ENCODE peak calls at places on chromosomes 13 and 19, in seven cellular contexts. Y is astrocyte of the hippocampus; P is stimulated activated CD8-positive, alpha-beta memory T cell treated with anti-CD3 and anti-CD28 coated beads, Interleukin-15, amount 100 ng/mL, for 24 hours; Q is RPMI7951; M is activated CD4-positive, alpha-beta T cell treated with anti-CD3 and anti-CD28 coated beads, Interleukin-2, amount 50 U/mL, for 1 hour; J is mesenchymal stem cell; C is HEK293T. X is an unnamed sample.

GRCh38 chr19:18191640-18192062 is 1.4 kb upstream of the MPV17L2 start:
- DNase-seq in Y (no peak), P (no peak), Q (no peak), M (no peak), J (no peak), C (no peak), X (no peak)

GRCh38 chr19:31408460-31409124 is 59.4 kb upstream of the TSHZ3 start:
- DNase-seq in Y (peak), P (no peak), Q (peak), M (no peak), J (peak), C (no peak), X (no peak)

GRCh38 chr19:52138614-52139290 is 986 bp downstream of the ZNF616 start:
- DNase-seq in Y (peak), P (no peak), Q (peak), M (no peak), J (peak), C (peak), X (no peak)

GRCh38 chr19:799076-799881 is 2.0 kb downstream of the PTBP1 start:
- DNase-seq in Y (peak), P (no peak), Q (peak), M (no peak), J (peak), C (no peak), X (no peak)

GRCh38 chr13:29934531-29935308 is 84.3 kb upstream of the UBL3 start:
- DNase-seq in Y (no peak), P (no peak), Q (no peak), M (no peak), J (no peak), C (no peak), X (no peak)

GRCh38 chr19:48963371-48964204 is 1.5 kb upstream of the FTL start:
- DNase-seq in Y (peak), P (peak), Q (peak), M (peak), J (peak), C (no peak), X (no peak)

GRCh38 chr13:106284358-106284757 is 251.1 kb downstream of the EFNB2 start:
- DNase-seq in Y (no peak), P (no peak), Q (peak), M (no peak), J (peak), C (no peak), X (no peak)

GRCh38 chr19:1491849-1492170 is 829 bp downstream of the REEP6 start:
- DNase-seq in Y (no peak), P (no peak), Q (no peak), M (no peak), J (no peak), C (no peak), X (no peak)

GRCh38 chr19:10510301-10510802 is 6.9 kb downstream of the S1PR5 start:
- DNase-seq in Y (no peak), P (no peak), Q (no peak), M (peak), J (no peak), C (peak), X (peak)

GRCh38 chr19:57465680-57466381 is 8.9 kb upstream of the VN1R1 start:
- DNase-seq in Y (no peak), P (no peak), Q (peak), M (peak), J (peak), C (peak), X (peak)

GRCh38 chr19:29943615-29944014 is 1.6 kb downstream of the URI1 start:
- DNase-seq in Y (no peak), P (no peak), Q (peak), M (no peak), J (peak), C (no peak), X (no peak)

GRCh38 chr13:91017669-91018053 is 329.8 kb upstream of the MIR17HG start:
- DNase-seq in Y (no peak), P (no peak), Q (peak), M (no peak), J (no peak), C (no peak), X (no peak)

GRCh38 chr13:112994781-112995355 is 25.9 kb downstream of the MCF2L start:
- DNase-seq in Y (no peak), P (no peak), Q (no peak), M (no peak), J (no peak), C (no peak), X (no peak)

GRCh38 chr13:23899555-23899954 is 2.3 kb upstream of the C1QTNF9B start:
- DNase-seq in Y (peak), P (no peak), Q (peak), M (peak), J (peak), C (no peak), X (peak)

GRCh38 chr13:42497798-42498197 is 76.2 kb upstream of the TNFSF11 start:
- DNase-seq in Y (peak), P (no peak), Q (peak), M (no peak), J (peak), C (no peak), X (no peak)

GRCh38 chr19:10713317-10713716 is 4.6 kb upstream of the DNM2 start:
- DNase-seq in Y (no peak), P (no peak), Q (no peak), M (no peak), J (no peak), C (no peak), X (no peak)

GRCh38 chr13:41019578-41020347 is 647 bp upstream of the ELF1 start:
- DNase-seq in Y (no peak), P (no peak), Q (no peak), M (no peak), J (no peak), C (no peak), X (no peak)

GRCh38 chr19:7942981-7943443 is 454 bp downstream of the TIMM44 start:
- DNase-seq in Y (no peak), P (no peak), Q (no peak), M (no peak), J (no peak), C (no peak), X (no peak)

GRCh38 chr19:35509018-35509652 is 4.3 kb downstream of the DMKN start:
- DNase-seq in Y (no peak), P (no peak), Q (no peak), M (peak), J (no peak), C (peak), X (peak)

GRCh38 chr13:99322297-99323103 is 15.3 kb upstream of the GPR183 start:
- DNase-seq in Y (peak), P (no peak), Q (peak), M (peak), J (peak), C (no peak), X (no peak)

GRCh38 chr19:28358604-28359003 is 854.3 kb downstream of the UQCRFS1 start:
- DNase-seq in Y (peak), P (no peak), Q (no peak), M (no peak), J (no peak), C (no peak), X (no peak)

GRCh38 chr13:25192936-25193335 is 20.8 kb upstream of the AMER2 start:
- DNase-seq in Y (no peak), P (no peak), Q (no peak), M (no peak), J (no peak), C (no peak), X (no peak)

GRCh38 chr13:63948045-63948444 is 2532.4 kb upstream of the PCDH20 start:
- DNase-seq in Y (no peak), P (no peak), Q (peak), M (no peak), J (no peak), C (no peak), X (no peak)

GRCh38 chr13:64553411-64554129 is 2676.6 kb downstream of the PCDH9 start:
- DNase-seq in Y (no peak), P (no peak), Q (peak), M (no peak), J (peak), C (no peak), X (no peak)

GRCh38 chr13:112202966-112203365 is 136.0 kb downstream of the SOX1 start:
- DNase-seq in Y (no peak), P (no peak), Q (no peak), M (no peak), J (no peak), C (no peak), X (no peak)

GRCh38 chr19:58519087-58519354 is 589 bp downstream of the ZBTB45 start:
- DNase-seq in Y (peak), P (no peak), Q (peak), M (peak), J (peak), C (peak), X (peak)

GRCh38 chr19:12784394-12784870 is 6.9 kb upstream of the JUNB start:
- DNase-seq in Y (peak), P (no peak), Q (no peak), M (peak), J (peak), C (no peak), X (no peak)

GRCh38 chr19:1267441-1268391 is 1.4 kb upstream of the CIRBP start:
- DNase-seq in Y (peak), P (no peak), Q (no peak), M (no peak), J (peak), C (no peak), X (no peak)

GRCh38 chr13:26914624-26915023 is 154.0 kb upstream of the GPR12 start:
- DNase-seq in Y (peak), P (no peak), Q (peak), M (peak), J (no peak), C (no peak), X (no peak)

GRCh38 chr13:20980420-20980819 is 77.9 kb upstream of the XPO4 start:
- DNase-seq in Y (no peak), P (no peak), Q (no peak), M (no peak), J (no peak), C (no peak), X (no peak)

GRCh38 chr19:10420444-10421239 is at the start of gene PDE4A:
- DNase-seq in Y (peak), P (no peak), Q (no peak), M (peak), J (peak), C (no peak), X (peak)

GRCh38 chr19:46386151-46386550 is 27.2 kb downstream of the CCDC8 start:
- DNase-seq in Y (no peak), P (no peak), Q (no peak), M (no peak), J (no peak), C (no peak), X (no peak)

GRCh38 chr13:39565036-39565949 is 37.7 kb downstream of the LHFPL6 start:
- DNase-seq in Y (peak), P (no peak), Q (peak), M (no peak), J (peak), C (no peak), X (no peak)

GRCh38 chr13:85659493-85659892 is 139.7 kb downstream of the SLITRK6 start:
- DNase-seq in Y (no peak), P (no peak), Q (peak), M (no peak), J (no peak), C (no peak), X (no peak)

GRCh38 chr19:15177269-15178116 is 23.3 kb downstream of the NOTCH3 start:
- DNase-seq in Y (peak), P (peak), Q (peak), M (peak), J (peak), C (peak), X (peak)

GRCh38 chr13:111359237-111359915 is 38.9 kb downstream of the TEX29 start:
- DNase-seq in Y (peak), P (no peak), Q (no peak), M (no peak), J (no peak), C (no peak), X (no peak)

X was measured in effector memory CD8-positive, alpha-beta T cell.